ENCODE peak calls at places on chromosomes 3 and 15, in seven cellular contexts. M is SK-N-SH, S is HCT116, D is H1, K is K562, X is HepG2, C is GM12878. B is an unnamed sample.

GRCh38 chr3:37945803-37946530 is 44.6 kb upstream of the VILL start:
- DNase-seq in M (peak; percentile 89), S (peak; percentile 67), D (no peak), K (no peak), X (no peak), C (no peak), B (no peak)

GRCh38 chr3:151890721-151891141 is 17.3 kb downstream of the SUCNR1 start:
- DNase-seq in M (no peak), S (no peak), D (no peak), K (no peak), X (no peak), C (no peak), B (peak; percentile 74)

GRCh38 chr3:194333212-194333980 is 17.7 kb downstream of the CPN2 start:
- DNase-seq in M (peak; percentile 90), S (peak; percentile 76), D (peak; percentile 50), K (peak; percentile 91), X (peak; percentile 77), C (no peak), B (peak; percentile 86)

GRCh38 chr3:160707187-160707789 is 30.3 kb downstream of the ARL14 start:
- DNase-seq in M (peak; percentile 53), S (peak; percentile 37), D (no peak), K (peak; percentile 47), X (peak; percentile 38), C (peak; percentile 11), B (peak; percentile 85)

GRCh38 chr3:133955892-133956291 is 60.2 kb upstream of the RAB6B start:
- DNase-seq in M (peak; percentile 89), S (no peak), D (no peak), K (no peak), X (no peak), C (no peak), B (no peak)

GRCh38 chr3:10511809-10512494 is 6.6 kb upstream of the ATP2B2 start:
- DNase-seq in M (no peak), S (no peak), D (no peak), K (no peak), X (peak; percentile 24), C (no peak), B (no peak)

GRCh38 chr3:48430359-48431101 is 644 bp upstream of the PLXNB1 start:
- DNase-seq in M (no peak), S (no peak), D (no peak), K (no peak), X (no peak), C (no peak), B (no peak)

GRCh38 chr3:27596920-27597319 is 112.7 kb upstream of the SLC4A7 start:
- DNase-seq in M (no peak), S (no peak), D (no peak), K (no peak), X (no peak), C (no peak), B (no peak)

GRCh38 chr3:155629006-155629405 is 115.9 kb downstream of the PLCH1 start:
- DNase-seq in M (no peak), S (no peak), D (no peak), K (no peak), X (no peak), C (no peak), B (no peak)

GRCh38 chr3:175386630-175387029 is 527.5 kb downstream of the NAALADL2 start:
- DNase-seq in M (no peak), S (no peak), D (no peak), K (no peak), X (no peak), C (no peak), B (no peak)

GRCh38 chr3:31853580-31853979 is 127.5 kb downstream of the OSBPL10 start:
- DNase-seq in M (no peak), S (no peak), D (no peak), K (no peak), X (no peak), C (no peak), B (no peak)

GRCh38 chr3:160378331-160379109 is 20.5 kb downstream of the IFT80 start:
- DNase-seq in M (no peak), S (no peak), D (no peak), K (no peak), X (no peak), C (no peak), B (no peak)

GRCh38 chr15:78244101-78244500 is 9.7 kb upstream of the ACSBG1 start:
- DNase-seq in M (no peak), S (no peak), D (no peak), K (peak; percentile 81), X (peak; percentile 24), C (no peak), B (no peak)

GRCh38 chr3:58666683-58667082 is at the start of gene FAM3D:
- DNase-seq in M (no peak), S (no peak), D (no peak), K (no peak), X (no peak), C (no peak), B (peak; percentile 45)

GRCh38 chr3:15958692-15959433 is 161.1 kb upstream of the ANKRD28 start:
- DNase-seq in M (peak; percentile 21), S (no peak), D (no peak), K (no peak), X (no peak), C (no peak), B (no peak)

GRCh38 chr3:48466386-48467109 is 20.0 kb downstream of the ATRIP start:
- DNase-seq in M (peak; percentile 50), S (no peak), D (no peak), K (no peak), X (no peak), C (no peak), B (no peak)

GRCh38 chr15:62897634-62898033 is 144.9 kb upstream of the TPM1 start:
- DNase-seq in M (no peak), S (no peak), D (no peak), K (no peak), X (no peak), C (no peak), B (no peak)

GRCh38 chr3:99767341-99767740 is 50.3 kb upstream of the CMSS1 start:
- DNase-seq in M (no peak), S (no peak), D (no peak), K (no peak), X (no peak), C (no peak), B (no peak)

GRCh38 chr15:96328101-96328958 is 2.2 kb upstream of the NR2F2 start:
- DNase-seq in M (no peak), S (no peak), D (no peak), K (no peak), X (no peak), C (no peak), B (no peak)
- TF ChIP-seq JUND in M (no peak), S (no peak), D (no peak), K (no peak), X (no peak), C (no peak), B (no peak)

GRCh38 chr3:44065741-44066140 is 175.9 kb upstream of the TOPAZ1 start:
- DNase-seq in M (peak; percentile 63), S (no peak), D (no peak), K (peak; percentile 16), X (no peak), C (no peak), B (no peak)
- TF ChIP-seq JUND in M (no peak), S (no peak), D (no peak), K (no peak), X (no peak), C (no peak), B (no peak)

GRCh38 chr3:46736006-46736872 is 18.6 kb upstream of the PRSS50 start:
- DNase-seq in M (no peak), S (no peak), D (no peak), K (no peak), X (no peak), C (no peak), B (no peak)

GRCh38 chr3:46733026-46733800 is 15.5 kb upstream of the PRSS50 start:
- DNase-seq in M (no peak), S (no peak), D (no peak), K (peak; percentile 24), X (no peak), C (no peak), B (peak; percentile 11)

GRCh38 chr3:46731795-46732194 is 14.1 kb upstream of the PRSS50 start:
- DNase-seq in M (no peak), S (no peak), D (no peak), K (no peak), X (no peak), C (peak; percentile 23), B (no peak)

GRCh38 chr3:46734773-46735172 is 17.1 kb upstream of the PRSS50 start:
- DNase-seq in M (no peak), S (no peak), D (no peak), K (no peak), X (no peak), C (no peak), B (no peak)

DNA sequence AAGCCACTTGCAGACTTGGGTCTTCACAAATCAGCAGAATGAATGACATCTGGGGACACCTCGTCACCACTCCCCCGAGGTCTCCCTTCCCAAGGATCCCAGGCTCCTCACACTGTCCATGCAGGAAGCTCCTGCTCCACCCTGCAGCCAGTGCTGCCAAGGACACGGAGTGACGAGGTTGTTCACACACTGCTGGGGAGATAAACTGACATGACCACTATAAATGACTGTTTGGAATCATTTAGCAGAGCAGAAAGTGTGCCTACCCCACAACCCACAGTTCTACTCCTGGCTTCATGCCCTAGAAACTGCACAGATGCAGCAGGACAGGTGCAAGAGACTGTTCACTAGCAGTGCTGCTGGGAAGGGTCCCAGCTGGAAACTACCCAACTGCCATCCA is 19.7 kb upstream of the PRSS50 start:
- DNase-seq in M (no peak), S (no peak), D (no peak), K (no peak), X (no peak), C (no peak), B (no peak)
- TF ChIP-seq JUND in M (no peak), S (no peak), D (no peak), K (no peak), X (no peak), C (no peak), B (no peak)

DNA sequence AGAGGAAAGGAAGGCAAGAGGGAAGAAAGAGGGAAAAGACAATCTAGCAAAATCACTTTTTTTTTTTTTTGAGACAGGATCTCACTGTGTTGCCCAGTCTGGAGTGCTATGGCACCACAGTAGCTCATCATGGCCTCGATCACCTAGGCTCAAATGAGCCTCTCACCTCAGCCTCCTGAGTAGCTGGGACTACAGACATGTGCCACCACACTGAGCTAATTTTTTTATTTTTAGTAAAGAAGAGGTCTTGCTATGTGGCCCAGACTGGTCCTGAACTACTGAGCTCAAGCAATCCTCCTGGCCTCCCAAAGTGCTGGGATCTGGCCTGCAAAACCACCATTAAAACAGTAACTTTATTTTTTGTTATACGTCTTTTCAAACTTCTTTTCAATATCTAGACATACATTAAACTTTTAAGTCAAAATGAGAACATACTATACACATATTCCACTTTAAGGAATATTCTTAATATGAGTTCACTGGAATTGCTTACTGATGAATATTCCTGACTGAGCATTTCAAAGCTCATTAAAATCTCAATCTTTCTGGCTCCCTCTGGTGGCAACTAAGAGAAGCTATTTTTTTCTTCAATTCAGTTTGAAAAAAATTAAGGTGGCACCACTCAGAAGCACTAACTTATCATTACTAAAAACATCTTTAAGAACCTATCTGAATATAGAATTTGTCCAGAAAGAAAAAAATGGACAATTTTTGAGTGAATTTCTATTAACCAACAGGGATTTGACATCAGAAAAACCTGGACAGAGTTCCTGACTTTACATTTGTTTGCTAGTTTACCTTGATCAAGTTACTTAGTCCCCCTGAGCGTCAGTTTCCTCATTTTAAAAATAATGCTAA is 40.9 kb downstream of the UACA start:
- DNase-seq in M (peak; percentile 52), S (peak; percentile 45), D (no peak), K (peak; percentile 36), X (peak; percentile 35), C (no peak), B (peak; percentile 52)
- TF ChIP-seq JUND in M (no peak), S (no peak), D (no peak), K (no peak), X (no peak), C (no peak), B (no peak)

B was measured in T47D.